ENCODE peak calls at places on chromosomes 7 and 10, in four cellular contexts. U, V, N and S are unnamed samples.

GRCh38 chr10:514137-514671 is 175.3 kb downstream of the DIP2C start:
- DNase-seq in U (no peak), V (no peak), N (no peak), S (no peak)

GRCh38 chr7:27212587-27213149 is 12.8 kb upstream of the HOXA13 start:
- DNase-seq in U (no peak), V (no peak), N (no peak), S (no peak)

GRCh38 chr10:49534670-49535381 is 4.1 kb downstream of the ERCC6 start:
- DNase-seq in U (no peak), V (no peak), N (no peak), S (no peak)

GRCh38 chr10:504131-504611 is 185.3 kb downstream of the DIP2C start:
- DNase-seq in U (no peak), V (no peak), N (no peak), S (no peak)

GRCh38 chr7:150412518-150413247 is 33.6 kb downstream of the ZNF775 start:
- DNase-seq in U (peak), V (no peak), N (no peak), S (no peak)

GRCh38 chr7:144513332-144513731 is 109.8 kb upstream of the NOBOX start:
- DNase-seq in U (no peak), V (peak), N (no peak), S (no peak)

GRCh38 chr10:99435986-99436633 is 5.7 kb upstream of the GOT1 start:
- DNase-seq in U (no peak), V (no peak), N (no peak), S (no peak)

GRCh38 chr7:70764701-70765208 is 367.2 kb upstream of the GALNT17 start:
- DNase-seq in U (no peak), V (no peak), N (no peak), S (no peak)

GRCh38 chr10:90560331-90560730 is 297.5 kb downstream of the HTR7 start:
- DNase-seq in U (no peak), V (no peak), N (no peak), S (no peak)

GRCh38 chr7:101996131-101996691 is 178.8 kb downstream of the CUX1 start:
- DNase-seq in U (no peak), V (no peak), N (no peak), S (no peak)

GRCh38 chr10:47331491-47331890 is 9.2 kb downstream of the GDF2 start:
- DNase-seq in U (no peak), V (no peak), N (no peak), S (no peak)

GRCh38 chr7:34048445-34048844 is 143.1 kb downstream of the BMPER start:
- DNase-seq in U (no peak), V (no peak), N (no peak), S (no peak)

GRCh38 chr7:51316262-51316665 is 345 bp downstream of the COBL start:
- DNase-seq in U (peak), V (peak), N (no peak), S (no peak)
- TF ChIP-seq CTCF in U (peak), V (peak), N (no peak), S (no peak)

DNA sequence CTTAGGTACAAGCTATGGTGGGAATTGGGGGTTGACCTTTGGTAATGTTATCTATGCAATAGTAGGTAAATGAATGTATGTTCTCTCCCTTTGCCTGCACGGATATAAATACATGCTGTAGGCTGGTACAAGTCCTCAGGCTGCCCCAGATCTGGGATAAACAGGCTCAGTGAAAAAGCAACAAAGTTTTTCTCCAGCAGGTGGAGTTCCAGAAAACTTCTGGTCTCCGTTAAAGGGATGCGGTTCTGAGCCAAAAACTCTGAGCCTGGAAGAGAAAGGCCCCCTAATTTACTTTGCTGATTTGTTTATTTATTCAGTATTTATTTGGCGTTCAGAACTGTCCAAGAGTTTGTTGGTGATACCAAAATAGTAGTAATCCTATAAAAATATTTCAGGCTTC is 204.7 kb downstream of the ADRA2A start:
- DNase-seq in U (peak), V (peak), N (no peak), S (no peak)
- TF ChIP-seq CTCF in U (peak), V (peak), N (no peak), S (peak)

GRCh38 chr7:128454808-128455555 is 696 bp upstream of the HILPDA start:
- DNase-seq in U (no peak), V (no peak), N (no peak), S (no peak)
- TF ChIP-seq CTCF in U (no peak), V (no peak), N (no peak), S (no peak)

GRCh38 chr10:120573355-120573754 is 116.3 kb downstream of the PLPP4 start:
- DNase-seq in U (no peak), V (no peak), N (no peak), S (no peak)
- TF ChIP-seq CTCF in U (no peak), V (no peak), N (no peak), S (no peak)

DNA sequence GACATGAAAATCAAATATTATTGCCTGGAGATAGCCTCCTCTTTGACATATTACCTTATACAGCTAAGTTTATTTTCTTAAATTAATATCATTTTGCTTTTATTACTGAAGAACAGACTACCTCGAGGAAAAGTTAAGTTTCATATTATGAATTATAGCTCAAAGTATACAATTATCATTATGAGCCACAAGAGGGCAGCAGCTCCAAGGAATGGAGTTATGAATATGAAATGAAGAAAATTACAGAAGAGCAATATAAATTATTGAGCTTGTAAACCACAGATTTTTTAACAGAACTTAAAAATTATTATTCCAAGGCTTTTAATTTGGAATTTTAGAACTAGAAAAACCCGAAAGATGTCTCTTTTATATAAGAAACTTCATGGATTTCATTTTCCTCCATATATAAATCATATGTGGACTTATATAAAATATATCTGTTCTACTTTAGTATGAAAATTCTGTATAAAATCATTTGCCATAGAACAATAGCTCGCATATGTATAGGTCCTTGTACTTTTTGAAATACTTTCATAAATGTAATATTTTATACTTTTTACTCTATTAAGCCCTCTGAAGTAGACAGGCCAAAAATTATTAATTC is 40.1 kb downstream of the IQUB start:
- DNase-seq in U (no peak), V (peak), N (no peak), S (no peak)
- TF ChIP-seq CTCF in U (peak), V (peak), N (peak), S (peak)